ENCODE peak calls at places on chromosomes 12 and 14, in five cellular contexts. N is pancreas, C is anterior cingulate cortex, Q is ELF-1, V is T-helper 1 cell. I is an unnamed sample.

GRCh38 chr12:131944601-131945251 is 5.0 kb upstream of the EP400 start:
- DNase-seq in N (no peak), C (no peak), Q (no peak), V (no peak), I (peak)

GRCh38 chr12:54593135-54593534 is 4.7 kb upstream of the PPP1R1A start:
- DNase-seq in N (no peak), C (no peak), Q (no peak), V (no peak), I (no peak)

GRCh38 chr14:65832431-65833253 is 420.1 kb downstream of the FUT8 start:
- DNase-seq in N (no peak), C (no peak), Q (peak), V (no peak), I (no peak)

GRCh38 chr14:103130965-103131364 is 7.7 kb downstream of the TNFAIP2 start:
- DNase-seq in N (no peak), C (no peak), Q (no peak), V (no peak), I (no peak)

GRCh38 chr12:12449533-12450025 is 92.7 kb downstream of the BORCS5 start:
- DNase-seq in N (peak), C (no peak), Q (no peak), V (no peak), I (no peak)

GRCh38 chr12:6352198-6353173 is 10.6 kb upstream of the TNFRSF1A start:
- DNase-seq in N (no peak), C (no peak), Q (no peak), V (no peak), I (no peak)

GRCh38 chr12:91722072-91722471 is 423.6 kb downstream of the BTG1 start:
- DNase-seq in N (no peak), C (no peak), Q (no peak), V (peak), I (peak)

GRCh38 chr12:76706099-76706498 is 57.8 kb upstream of the ZDHHC17 start:
- DNase-seq in N (no peak), C (no peak), Q (no peak), V (no peak), I (no peak)

GRCh38 chr12:112408621-112409020 is 784 bp downstream of the RPL6 start:
- DNase-seq in N (no peak), C (no peak), Q (no peak), V (peak), I (no peak)

GRCh38 chr12:4918950-4919660 is 9.4 kb downstream of the KCNA1 start:
- DNase-seq in N (no peak), C (no peak), Q (no peak), V (no peak), I (peak)

GRCh38 chr12:65597527-65597926 is 226.8 kb upstream of the HMGA2 start:
- DNase-seq in N (no peak), C (no peak), Q (no peak), V (no peak), I (peak)